ENCODE peak calls at places on chromosomes 3 and 15, in seven cellular contexts. One of them, this sample, is unnamed. For H3K36me3 and H3K9me3, the result is how much of the 10 kb centered on the place peaks cover.

GRCh38 chr3:33957176-33957575 is 158.7 kb downstream of the PDCD6IP start:
- DNase-seq in pancreas: no peak
- DNase-seq in tibial artery: no peak
- DNase-seq in transverse colon: no peak
- DNase-seq in HCT116: no peak
- DNase-seq in left ventricle myocardium inferior: no peak
- DNase-seq in cardiac muscle cell: no peak
- DNase-seq in this sample: no peak

GRCh38 chr3:123028233-123028828 is 768 bp upstream of the SEMA5B start:
- DNase-seq in pancreas: peak
- DNase-seq in tibial artery: no peak
- DNase-seq in transverse colon: peak
- DNase-seq in HCT116: peak
- DNase-seq in left ventricle myocardium inferior: no peak
- DNase-seq in cardiac muscle cell: peak
- DNase-seq in this sample: no peak

GRCh38 chr3:137770066-137770805 is 6.1 kb downstream of the SOX14 start:
- DNase-seq in pancreas: no peak
- DNase-seq in tibial artery: no peak
- DNase-seq in transverse colon: no peak
- DNase-seq in HCT116: no peak
- DNase-seq in left ventricle myocardium inferior: no peak
- DNase-seq in cardiac muscle cell: no peak
- DNase-seq in this sample: no peak

GRCh38 chr3:194536883-194537637 is 50.3 kb upstream of the ATP13A3 start:
- DNase-seq in pancreas: peak
- DNase-seq in tibial artery: no peak
- DNase-seq in transverse colon: peak
- DNase-seq in HCT116: no peak
- DNase-seq in left ventricle myocardium inferior: peak
- DNase-seq in cardiac muscle cell: no peak
- DNase-seq in this sample: peak

GRCh38 chr3:107429330-107430181 is 52.3 kb downstream of the CCDC54 start:
- DNase-seq in pancreas: peak
- DNase-seq in tibial artery: peak
- DNase-seq in transverse colon: peak
- DNase-seq in HCT116: peak
- DNase-seq in left ventricle myocardium inferior: peak
- DNase-seq in cardiac muscle cell: peak
- DNase-seq in this sample: peak

GRCh38 chr3:158743664-158744566 is 11.7 kb upstream of the RARRES1 start:
- DNase-seq in pancreas: no peak
- DNase-seq in tibial artery: no peak
- DNase-seq in transverse colon: peak
- DNase-seq in HCT116: no peak
- DNase-seq in left ventricle myocardium inferior: no peak
- DNase-seq in cardiac muscle cell: no peak
- DNase-seq in this sample: no peak

GRCh38 chr3:52231502-52232278 is 6.2 kb upstream of the TLR9 start:
- DNase-seq in pancreas: peak
- DNase-seq in tibial artery: no peak
- DNase-seq in transverse colon: peak
- DNase-seq in HCT116: no peak
- DNase-seq in left ventricle myocardium inferior: peak
- DNase-seq in cardiac muscle cell: peak
- DNase-seq in this sample: no peak

GRCh38 chr3:66409771-66410355 is 91.0 kb downstream of the LRIG1 start:
- DNase-seq in pancreas: no peak
- DNase-seq in tibial artery: no peak
- DNase-seq in transverse colon: no peak
- DNase-seq in HCT116: no peak
- DNase-seq in left ventricle myocardium inferior: no peak
- DNase-seq in cardiac muscle cell: no peak
- DNase-seq in this sample: no peak

GRCh38 chr3:134597390-134597975 is 53.3 kb downstream of the KY start:
- DNase-seq in pancreas: no peak
- DNase-seq in tibial artery: no peak
- DNase-seq in transverse colon: no peak
- DNase-seq in HCT116: no peak
- DNase-seq in left ventricle myocardium inferior: no peak
- DNase-seq in cardiac muscle cell: peak
- DNase-seq in this sample: no peak

GRCh38 chr3:166367947-166368533 is 530.8 kb upstream of the BCHE start:
- DNase-seq in pancreas: no peak
- DNase-seq in tibial artery: no peak
- DNase-seq in transverse colon: no peak
- DNase-seq in HCT116: no peak
- DNase-seq in left ventricle myocardium inferior: no peak
- DNase-seq in cardiac muscle cell: no peak
- DNase-seq in this sample: no peak

GRCh38 chr3:48692551-48692950 is 6.8 kb upstream of the NCKIPSD start:
- DNase-seq in pancreas: no peak
- DNase-seq in tibial artery: no peak
- DNase-seq in transverse colon: no peak
- DNase-seq in HCT116: no peak
- DNase-seq in left ventricle myocardium inferior: no peak
- DNase-seq in cardiac muscle cell: no peak
- DNase-seq in this sample: no peak

GRCh38 chr3:177069514-177070329 is 127.6 kb downstream of the TBL1XR1 start:
- DNase-seq in pancreas: no peak
- DNase-seq in tibial artery: no peak
- DNase-seq in transverse colon: no peak
- DNase-seq in HCT116: no peak
- DNase-seq in left ventricle myocardium inferior: no peak
- DNase-seq in cardiac muscle cell: peak
- DNase-seq in this sample: no peak

GRCh38 chr3:168914662-168915061 is 748.9 kb downstream of the MECOM start:
- DNase-seq in pancreas: no peak
- DNase-seq in tibial artery: no peak
- DNase-seq in transverse colon: no peak
- DNase-seq in HCT116: no peak
- DNase-seq in left ventricle myocardium inferior: no peak
- DNase-seq in cardiac muscle cell: peak
- DNase-seq in this sample: no peak

GRCh38 chr3:129271674-129272073 is 7.0 kb upstream of the HMCES start:
- DNase-seq in pancreas: no peak
- DNase-seq in tibial artery: peak
- DNase-seq in transverse colon: no peak
- DNase-seq in HCT116: no peak
- DNase-seq in left ventricle myocardium inferior: no peak
- DNase-seq in cardiac muscle cell: no peak
- DNase-seq in this sample: no peak

GRCh38 chr15:25237291-25237978 is 201.4 kb downstream of the UBE3A start:
- DNase-seq in pancreas: no peak
- DNase-seq in tibial artery: peak
- DNase-seq in transverse colon: no peak
- DNase-seq in HCT116: no peak
- DNase-seq in left ventricle myocardium inferior: no peak
- DNase-seq in cardiac muscle cell: no peak
- DNase-seq in this sample: no peak

GRCh38 chr3:143263844-143264243 is 144.3 kb downstream of the CHST2 start:
- DNase-seq in pancreas: no peak
- DNase-seq in tibial artery: no peak
- DNase-seq in transverse colon: no peak
- DNase-seq in HCT116: no peak
- DNase-seq in left ventricle myocardium inferior: no peak
- DNase-seq in cardiac muscle cell: no peak
- DNase-seq in this sample: no peak

GRCh38 chr3:183253364-183253960 is 409 bp downstream of the B3GNT5 start:
- DNase-seq in pancreas: peak
- DNase-seq in tibial artery: peak
- DNase-seq in transverse colon: peak
- DNase-seq in HCT116: no peak
- DNase-seq in left ventricle myocardium inferior: peak
- DNase-seq in cardiac muscle cell: peak
- DNase-seq in this sample: no peak

DNA sequence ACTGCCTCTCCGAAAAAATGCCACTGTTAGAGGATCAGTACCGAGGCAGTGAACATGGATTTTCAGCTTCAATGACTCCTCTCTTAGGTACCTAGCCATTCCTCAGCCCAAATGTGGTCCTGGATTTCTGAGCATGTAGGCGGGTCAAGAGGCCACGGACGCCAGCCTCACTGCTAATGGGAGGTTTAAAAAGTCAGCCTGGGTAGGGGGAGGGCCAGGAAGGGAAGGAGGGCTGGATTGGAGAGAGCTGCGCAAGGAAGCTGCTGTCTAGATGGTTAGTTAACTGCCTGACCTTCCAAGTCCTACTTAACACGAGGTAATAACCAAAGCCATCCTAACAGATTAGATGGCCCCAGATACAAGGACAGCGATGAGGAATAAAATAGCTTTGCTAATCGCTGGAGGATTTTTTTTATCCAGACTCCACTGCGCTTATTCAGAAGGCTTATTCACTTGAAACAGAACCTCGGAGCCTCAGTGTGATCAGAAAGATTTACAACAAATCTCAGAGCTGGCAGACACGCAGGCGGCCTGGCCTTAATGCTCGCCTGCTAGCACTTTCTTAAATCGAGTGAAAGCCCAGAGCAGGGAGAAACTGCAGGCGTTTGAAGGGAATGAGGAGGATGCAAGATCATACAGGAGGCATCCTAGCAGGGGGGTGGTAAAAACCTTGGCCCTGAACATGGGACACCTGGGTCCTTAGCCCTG is 34.3 kb downstream of the TLE3 start:
- DNase-seq in pancreas: no peak
- DNase-seq in tibial artery: peak
- DNase-seq in transverse colon: no peak
- DNase-seq in HCT116: no peak
- DNase-seq in left ventricle myocardium inferior: no peak
- DNase-seq in cardiac muscle cell: no peak
- DNase-seq in this sample: peak
- H3K36me3 ChIP-seq in pancreas: under half
- H3K36me3 ChIP-seq in tibial artery: half or more
- H3K36me3 ChIP-seq in transverse colon: under half
- H3K36me3 ChIP-seq in HCT116: under half
- H3K36me3 ChIP-seq in left ventricle myocardium inferior: half or more
- H3K36me3 ChIP-seq in cardiac muscle cell: under half
- H3K36me3 ChIP-seq in this sample: under half

GRCh38 chr15:71565006-71565405 is 245.3 kb upstream of the NR2E3 start:
- DNase-seq in pancreas: no peak
- DNase-seq in tibial artery: no peak
- DNase-seq in transverse colon: no peak
- DNase-seq in HCT116: no peak
- DNase-seq in left ventricle myocardium inferior: no peak
- DNase-seq in cardiac muscle cell: no peak
- DNase-seq in this sample: no peak

GRCh38 chr15:71559616-71560015 is 250.7 kb upstream of the NR2E3 start:
- DNase-seq in pancreas: no peak
- DNase-seq in tibial artery: no peak
- DNase-seq in transverse colon: no peak
- DNase-seq in HCT116: no peak
- DNase-seq in left ventricle myocardium inferior: no peak
- DNase-seq in cardiac muscle cell: no peak
- DNase-seq in this sample: no peak

GRCh38 chr15:71564217-71564616 is 246.1 kb upstream of the NR2E3 start:
- DNase-seq in pancreas: no peak
- DNase-seq in tibial artery: no peak
- DNase-seq in transverse colon: no peak
- DNase-seq in HCT116: no peak
- DNase-seq in left ventricle myocardium inferior: no peak
- DNase-seq in cardiac muscle cell: no peak
- DNase-seq in this sample: no peak

GRCh38 chr15:71559098-71559497 is 251.3 kb upstream of the NR2E3 start:
- DNase-seq in pancreas: no peak
- DNase-seq in tibial artery: no peak
- DNase-seq in transverse colon: no peak
- DNase-seq in HCT116: no peak
- DNase-seq in left ventricle myocardium inferior: no peak
- DNase-seq in cardiac muscle cell: peak
- DNase-seq in this sample: no peak

DNA sequence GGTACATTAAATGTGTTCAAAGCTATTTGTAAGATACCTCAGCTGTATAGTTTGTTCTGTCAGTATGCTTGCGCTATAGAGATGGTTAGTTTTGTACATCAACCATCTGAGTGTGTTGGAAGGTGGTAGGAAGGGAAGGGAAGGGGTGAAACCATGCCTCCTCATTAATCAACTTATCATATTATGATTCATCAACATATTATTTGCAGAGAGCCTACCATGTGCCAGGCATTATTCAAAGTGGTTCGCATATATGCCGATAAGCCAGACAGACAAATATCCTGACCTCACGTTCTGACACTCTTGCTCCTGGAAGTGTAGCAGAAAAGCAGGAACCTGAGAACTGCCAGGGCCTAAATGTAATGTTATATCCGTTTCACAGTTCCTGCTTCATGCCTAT is 248.1 kb upstream of the NR2E3 start:
- DNase-seq in pancreas: no peak
- DNase-seq in tibial artery: no peak
- DNase-seq in transverse colon: no peak
- DNase-seq in HCT116: no peak
- DNase-seq in left ventricle myocardium inferior: no peak
- DNase-seq in cardiac muscle cell: peak
- DNase-seq in this sample: no peak
- H3K9me3 ChIP-seq in pancreas: under half
- H3K9me3 ChIP-seq in tibial artery: under half
- H3K9me3 ChIP-seq in transverse colon: under half
- H3K9me3 ChIP-seq in HCT116: under half
- H3K9me3 ChIP-seq in left ventricle myocardium inferior: under half
- H3K9me3 ChIP-seq in cardiac muscle cell: under half
- H3K9me3 ChIP-seq in this sample: under half

GRCh38 chr3:188700918-188701317 is 470.9 kb upstream of the TPRG1 start:
- DNase-seq in pancreas: no peak
- DNase-seq in tibial artery: no peak
- DNase-seq in transverse colon: no peak
- DNase-seq in HCT116: no peak
- DNase-seq in left ventricle myocardium inferior: no peak
- DNase-seq in cardiac muscle cell: no peak
- DNase-seq in this sample: no peak

GRCh38 chr3:188707396-188708288 is 464.1 kb upstream of the TPRG1 start:
- DNase-seq in pancreas: no peak
- DNase-seq in tibial artery: no peak
- DNase-seq in transverse colon: no peak
- DNase-seq in HCT116: no peak
- DNase-seq in left ventricle myocardium inferior: no peak
- DNase-seq in cardiac muscle cell: peak
- DNase-seq in this sample: no peak

GRCh38 chr3:188711898-188712256 is 459.9 kb upstream of the TPRG1 start:
- DNase-seq in pancreas: no peak
- DNase-seq in tibial artery: no peak
- DNase-seq in transverse colon: no peak
- DNase-seq in HCT116: no peak
- DNase-seq in left ventricle myocardium inferior: no peak
- DNase-seq in cardiac muscle cell: no peak
- DNase-seq in this sample: no peak

GRCh38 chr3:188706176-188706575 is 465.6 kb upstream of the TPRG1 start:
- DNase-seq in pancreas: no peak
- DNase-seq in tibial artery: no peak
- DNase-seq in transverse colon: no peak
- DNase-seq in HCT116: no peak
- DNase-seq in left ventricle myocardium inferior: no peak
- DNase-seq in cardiac muscle cell: no peak
- DNase-seq in this sample: no peak

GRCh38 chr3:188706599-188706998 is 465.2 kb upstream of the TPRG1 start:
- DNase-seq in pancreas: no peak
- DNase-seq in tibial artery: no peak
- DNase-seq in transverse colon: no peak
- DNase-seq in HCT116: no peak
- DNase-seq in left ventricle myocardium inferior: no peak
- DNase-seq in cardiac muscle cell: no peak
- DNase-seq in this sample: no peak
- H3K4me3 ChIP-seq in pancreas: no peak
- H3K4me3 ChIP-seq in tibial artery: no peak
- H3K4me3 ChIP-seq in transverse colon: no peak
- H3K4me3 ChIP-seq in HCT116: no peak
- H3K4me3 ChIP-seq in left ventricle myocardium inferior: no peak
- H3K4me3 ChIP-seq in cardiac muscle cell: no peak
- H3K4me3 ChIP-seq in this sample: no peak

GRCh38 chr15:94027571-94027970 is 203.8 kb upstream of the MCTP2 start:
- DNase-seq in pancreas: no peak
- DNase-seq in tibial artery: no peak
- DNase-seq in transverse colon: no peak
- DNase-seq in HCT116: no peak
- DNase-seq in left ventricle myocardium inferior: no peak
- DNase-seq in cardiac muscle cell: no peak
- DNase-seq in this sample: no peak
- H3K36me3 ChIP-seq in pancreas: under half
- H3K36me3 ChIP-seq in tibial artery: under half
- H3K36me3 ChIP-seq in transverse colon: under half
- H3K36me3 ChIP-seq in HCT116: under half
- H3K36me3 ChIP-seq in left ventricle myocardium inferior: under half
- H3K36me3 ChIP-seq in cardiac muscle cell: under half
- H3K36me3 ChIP-seq in this sample: under half